ENCODE peak calls at places on chromosomes 2 and 18, in five cellular contexts. A, Z, L, N and S are unnamed samples.

GRCh38 chr2:10844083-10844482 is 31.5 kb upstream of the PDIA6 start:
- DNase-seq in L (peak; percentile 25), N (peak; percentile 84), A (peak; percentile 15), Z (peak; percentile 52), S (no peak)

GRCh38 chr2:44937688-44938240 is 3.7 kb upstream of the SIX3 start:
- DNase-seq in N (no peak), L (no peak), Z (peak; percentile 87), A (no peak), S (no peak)

GRCh38 chr2:170022692-170023091 is 155.3 kb upstream of the MYO3B start:
- DNase-seq in N (peak; percentile 90), L (peak; percentile 67), Z (peak; percentile 15), A (peak; percentile 84), S (no peak)

GRCh38 chr18:62790836-62791772 is 75.8 kb downstream of the PHLPP1 start:
- DNase-seq in Z (no peak), N (no peak), A (peak; percentile 21), L (peak; percentile 68), S (no peak)

GRCh38 chr18:59631583-59632181 is 65.5 kb downstream of the CCBE1 start:
- DNase-seq in Z (peak; percentile 20), L (peak; percentile 70), A (no peak), N (peak; percentile 27), S (no peak)

GRCh38 chr2:241545523-241546473 is 12.7 kb upstream of the BOK start:
- DNase-seq in A (no peak), Z (no peak), N (no peak), L (no peak), S (no peak)

GRCh38 chr18:22433960-22434359 is 16.2 kb upstream of the CTAGE1 start:
- DNase-seq in A (peak; percentile 15), L (peak; percentile 44), Z (no peak), N (no peak), S (no peak)

GRCh38 chr2:2742745-2743144 is 411.7 kb upstream of the MYT1L start:
- DNase-seq in A (no peak), L (no peak), Z (no peak), N (no peak), S (no peak)

GRCh38 chr2:6525371-6525770 is 340.3 kb downstream of the CMPK2 start:
- DNase-seq in A (no peak), N (no peak), L (no peak), Z (no peak), S (no peak)